ENCODE peak calls at places on chromosomes 13 and 19, in seven cellular contexts. One of them, this sample, is unnamed.
A peak's percentile ranks its signal among the peaks of the same experiment; 100 is the strongest.

GRCh38 chr19:661427-662196 is 1.4 kb downstream of the RNF126 start:
- DNase-seq in bronchial epithelial cell: no peak
- DNase-seq in ureter: no peak
- DNase-seq in hepatic stellate cell: peak; percentile 71
- DNase-seq in HFFc6: no peak
- DNase-seq in activated T-helper 9 cell treated with anti-CD3 and anti-CD28 coated beads, Interleukin-2, amount 50 U/mL, for 16 hours: peak; percentile 41
- DNase-seq in hippocampal formation: no peak
- DNase-seq in this sample: no peak

GRCh38 chr13:76503756-76504155 is 382.4 kb downstream of the KCTD12 start:
- DNase-seq in hippocampal formation: no peak
- DNase-seq in ureter: no peak
- DNase-seq in bronchial epithelial cell: no peak
- DNase-seq in HFFc6: no peak
- DNase-seq in hepatic stellate cell: no peak
- DNase-seq in activated T-helper 9 cell treated with anti-CD3 and anti-CD28 coated beads, Interleukin-2, amount 50 U/mL, for 16 hours: no peak
- DNase-seq in this sample: no peak

GRCh38 chr19:50330365-50331078 is 1.3 kb upstream of the KCNC3 start:
- DNase-seq in HFFc6: no peak
- DNase-seq in bronchial epithelial cell: no peak
- DNase-seq in hippocampal formation: peak; percentile 86
- DNase-seq in ureter: peak; percentile 79
- DNase-seq in hepatic stellate cell: no peak
- DNase-seq in activated T-helper 9 cell treated with anti-CD3 and anti-CD28 coated beads, Interleukin-2, amount 50 U/mL, for 16 hours: peak; percentile 56
- DNase-seq in this sample: peak; percentile 92

GRCh38 chr13:90867336-90867683 is 480.2 kb upstream of the MIR17HG start:
- DNase-seq in ureter: peak; percentile 62
- DNase-seq in hippocampal formation: peak; percentile 25
- DNase-seq in activated T-helper 9 cell treated with anti-CD3 and anti-CD28 coated beads, Interleukin-2, amount 50 U/mL, for 16 hours: no peak
- DNase-seq in hepatic stellate cell: peak; percentile 2
- DNase-seq in HFFc6: peak; percentile 73
- DNase-seq in bronchial epithelial cell: peak; percentile 77
- DNase-seq in this sample: peak; percentile 52

GRCh38 chr13:78317030-78317429 is 286.3 kb downstream of the POU4F1 start:
- DNase-seq in HFFc6: no peak
- DNase-seq in activated T-helper 9 cell treated with anti-CD3 and anti-CD28 coated beads, Interleukin-2, amount 50 U/mL, for 16 hours: no peak
- DNase-seq in bronchial epithelial cell: no peak
- DNase-seq in ureter: no peak
- DNase-seq in hepatic stellate cell: no peak
- DNase-seq in hippocampal formation: no peak
- DNase-seq in this sample: no peak

GRCh38 chr13:51785592-51786424 is 18.2 kb downstream of the DHRS12 start:
- DNase-seq in activated T-helper 9 cell treated with anti-CD3 and anti-CD28 coated beads, Interleukin-2, amount 50 U/mL, for 16 hours: no peak
- DNase-seq in ureter: peak; percentile 61
- DNase-seq in hippocampal formation: no peak
- DNase-seq in HFFc6: peak; percentile 69
- DNase-seq in hepatic stellate cell: no peak
- DNase-seq in bronchial epithelial cell: no peak
- DNase-seq in this sample: no peak

GRCh38 chr13:53238241-53238640 is 209.6 kb downstream of the OLFM4 start:
- DNase-seq in activated T-helper 9 cell treated with anti-CD3 and anti-CD28 coated beads, Interleukin-2, amount 50 U/mL, for 16 hours: no peak
- DNase-seq in HFFc6: no peak
- DNase-seq in ureter: no peak
- DNase-seq in hippocampal formation: no peak
- DNase-seq in bronchial epithelial cell: no peak
- DNase-seq in hepatic stellate cell: no peak
- DNase-seq in this sample: no peak

GRCh38 chr13:38661276-38661675 is 25.6 kb upstream of the FREM2 start:
- DNase-seq in activated T-helper 9 cell treated with anti-CD3 and anti-CD28 coated beads, Interleukin-2, amount 50 U/mL, for 16 hours: no peak
- DNase-seq in ureter: no peak
- DNase-seq in hepatic stellate cell: no peak
- DNase-seq in hippocampal formation: no peak
- DNase-seq in HFFc6: no peak
- DNase-seq in bronchial epithelial cell: no peak
- DNase-seq in this sample: no peak

GRCh38 chr13:31385534-31385933 is 185.8 kb downstream of the B3GLCT start:
- DNase-seq in ureter: no peak
- DNase-seq in HFFc6: no peak
- DNase-seq in hippocampal formation: no peak
- DNase-seq in bronchial epithelial cell: no peak
- DNase-seq in activated T-helper 9 cell treated with anti-CD3 and anti-CD28 coated beads, Interleukin-2, amount 50 U/mL, for 16 hours: no peak
- DNase-seq in hepatic stellate cell: no peak
- DNase-seq in this sample: no peak

GRCh38 chr13:70905035-70905434 is 796.8 kb upstream of the KLHL1 start:
- DNase-seq in bronchial epithelial cell: peak; percentile 32
- DNase-seq in activated T-helper 9 cell treated with anti-CD3 and anti-CD28 coated beads, Interleukin-2, amount 50 U/mL, for 16 hours: no peak
- DNase-seq in ureter: no peak
- DNase-seq in HFFc6: no peak
- DNase-seq in hippocampal formation: no peak
- DNase-seq in hepatic stellate cell: no peak
- DNase-seq in this sample: no peak

GRCh38 chr19:44315883-44316282 is 11.1 kb upstream of the ZNF235 start:
- DNase-seq in bronchial epithelial cell: no peak
- DNase-seq in activated T-helper 9 cell treated with anti-CD3 and anti-CD28 coated beads, Interleukin-2, amount 50 U/mL, for 16 hours: no peak
- DNase-seq in hippocampal formation: no peak
- DNase-seq in HFFc6: no peak
- DNase-seq in ureter: no peak
- DNase-seq in hepatic stellate cell: no peak
- DNase-seq in this sample: no peak

GRCh38 chr19:610071-610800 is 20.6 kb downstream of the HCN2 start:
- DNase-seq in activated T-helper 9 cell treated with anti-CD3 and anti-CD28 coated beads, Interleukin-2, amount 50 U/mL, for 16 hours: no peak
- DNase-seq in hepatic stellate cell: no peak
- DNase-seq in hippocampal formation: no peak
- DNase-seq in bronchial epithelial cell: no peak
- DNase-seq in HFFc6: no peak
- DNase-seq in ureter: no peak
- DNase-seq in this sample: no peak

GRCh38 chr19:55939206-55939605 is 7.1 kb upstream of the NLRP13 start:
- DNase-seq in activated T-helper 9 cell treated with anti-CD3 and anti-CD28 coated beads, Interleukin-2, amount 50 U/mL, for 16 hours: no peak
- DNase-seq in hepatic stellate cell: no peak
- DNase-seq in hippocampal formation: no peak
- DNase-seq in bronchial epithelial cell: no peak
- DNase-seq in HFFc6: no peak
- DNase-seq in ureter: no peak
- DNase-seq in this sample: no peak

GRCh38 chr13:48265217-48265815 is 32.3 kb downstream of the ITM2B start:
- DNase-seq in activated T-helper 9 cell treated with anti-CD3 and anti-CD28 coated beads, Interleukin-2, amount 50 U/mL, for 16 hours: no peak
- DNase-seq in ureter: no peak
- DNase-seq in bronchial epithelial cell: no peak
- DNase-seq in HFFc6: no peak
- DNase-seq in hepatic stellate cell: no peak
- DNase-seq in hippocampal formation: no peak
- DNase-seq in this sample: no peak

GRCh38 chr13:84446972-84447700 is 564.9 kb upstream of the SLITRK1 start:
- DNase-seq in bronchial epithelial cell: peak; percentile 30
- DNase-seq in activated T-helper 9 cell treated with anti-CD3 and anti-CD28 coated beads, Interleukin-2, amount 50 U/mL, for 16 hours: no peak
- DNase-seq in HFFc6: peak; percentile 29
- DNase-seq in hippocampal formation: no peak
- DNase-seq in ureter: no peak
- DNase-seq in hepatic stellate cell: no peak
- DNase-seq in this sample: no peak

GRCh38 chr13:100304241-100304640 is 215.3 kb downstream of the PCCA start:
- DNase-seq in ureter: no peak
- DNase-seq in bronchial epithelial cell: no peak
- DNase-seq in hippocampal formation: no peak
- DNase-seq in hepatic stellate cell: no peak
- DNase-seq in HFFc6: no peak
- DNase-seq in activated T-helper 9 cell treated with anti-CD3 and anti-CD28 coated beads, Interleukin-2, amount 50 U/mL, for 16 hours: no peak
- DNase-seq in this sample: no peak

GRCh38 chr13:53206455-53206854 is 177.8 kb downstream of the OLFM4 start:
- DNase-seq in activated T-helper 9 cell treated with anti-CD3 and anti-CD28 coated beads, Interleukin-2, amount 50 U/mL, for 16 hours: no peak
- DNase-seq in bronchial epithelial cell: peak; percentile 8
- DNase-seq in HFFc6: no peak
- DNase-seq in hepatic stellate cell: no peak
- DNase-seq in hippocampal formation: no peak
- DNase-seq in ureter: no peak
- DNase-seq in this sample: no peak

GRCh38 chr13:39263033-39263432 is 224.8 kb downstream of the NHLRC3 start:
- DNase-seq in HFFc6: peak; percentile 39
- DNase-seq in ureter: peak; percentile 47
- DNase-seq in hippocampal formation: peak; percentile 46
- DNase-seq in activated T-helper 9 cell treated with anti-CD3 and anti-CD28 coated beads, Interleukin-2, amount 50 U/mL, for 16 hours: peak; percentile 1
- DNase-seq in bronchial epithelial cell: peak; percentile 54
- DNase-seq in hepatic stellate cell: peak; percentile 25
- DNase-seq in this sample: peak; percentile 6

This sample was measured in H54.